ENCODE peak calls at places on chromosomes 2 and 18, in ten cellular contexts. Y is psoas muscle; D is upper lobe of left lung; R is Karpas-422; P is IMR-90; V is lower lobe of right lung; L is aorta; G is heart right ventricle; T is CD8-positive, alpha-beta T cell; H is PC-9. I is an unnamed sample.

GRCh38 chr18:35510071-35511010 is 12.6 kb upstream of the INO80C start:
- DNase-seq in D (no peak), P (no peak), G (no peak), Y (no peak), T (no peak), R (no peak), V (no peak), L (no peak), H (no peak), I (no peak)

GRCh38 chr2:53130441-53130943 is 637.1 kb upstream of the CHAC2 start:
- DNase-seq in R (no peak), P (peak; percentile 45), G (no peak), H (no peak), L (no peak), Y (no peak), V (no peak), T (no peak), D (no peak), I (no peak)

GRCh38 chr2:205366336-205367060 is 315.8 kb upstream of the NRP2 start:
- DNase-seq in T (no peak), H (no peak), Y (no peak), V (no peak), L (no peak), D (no peak), P (peak; percentile 32), G (no peak), R (peak; percentile 40), I (no peak)

GRCh38 chr2:116754371-116755101 is 1060.0 kb upstream of the DDX18 start:
- DNase-seq in R (no peak), T (no peak), Y (no peak), P (no peak), D (no peak), V (no peak), G (no peak), L (no peak), H (no peak), I (no peak)

GRCh38 chr2:233209978-233210680 is 41.3 kb upstream of the ATG16L1 start:
- DNase-seq in R (no peak), D (no peak), L (no peak), P (no peak), V (no peak), Y (no peak), H (no peak), T (no peak), G (no peak), I (no peak)

GRCh38 chr2:80703532-80703931 is 399.0 kb upstream of the LRRTM1 start:
- DNase-seq in H (no peak), G (no peak), D (no peak), R (no peak), L (no peak), T (no peak), Y (no peak), V (no peak), P (no peak), I (no peak)

GRCh38 chr2:7825591-7826312 is 856.1 kb upstream of the ID2 start:
- DNase-seq in Y (no peak), R (no peak), L (no peak), T (no peak), H (no peak), G (no peak), V (no peak), P (peak; percentile 68), D (peak; percentile 36), I (no peak)

GRCh38 chr2:229701716-229702115 is 12.6 kb downstream of the DNER start:
- DNase-seq in V (no peak), P (no peak), H (no peak), G (no peak), T (no peak), R (no peak), L (no peak), Y (no peak), D (no peak), I (no peak)

GRCh38 chr18:62928316-62928715 is 213.0 kb downstream of the PHLPP1 start:
- DNase-seq in Y (no peak), V (no peak), H (no peak), D (no peak), L (no peak), T (no peak), P (peak; percentile 33), G (no peak), R (no peak), I (no peak)

GRCh38 chr2:226478121-226478809 is 321.4 kb downstream of the IRS1 start:
- DNase-seq in P (peak; percentile 96), V (no peak), G (no peak), R (no peak), Y (peak; percentile 67), T (no peak), D (no peak), L (peak; percentile 72), H (peak; percentile 77), I (no peak)

GRCh38 chr18:11865071-11865470 is 13.9 kb downstream of the CHMP1B start:
- DNase-seq in Y (no peak), T (no peak), L (no peak), D (no peak), V (no peak), P (no peak), G (no peak), R (no peak), H (no peak), I (no peak)

GRCh38 chr2:168772704-168773103 is 29.7 kb upstream of the NOSTRIN start:
- DNase-seq in L (no peak), H (no peak), Y (no peak), V (no peak), G (no peak), D (no peak), P (no peak), R (no peak), T (no peak), I (no peak)
- H3K27ac ChIP-seq in L (no peak overlapping the region), H (no peak overlapping the region), Y (no peak overlapping the region), V (no peak overlapping the region), G (no peak overlapping the region), D (no peak overlapping the region), P (no peak overlapping the region), R (no peak overlapping the region), T (no peak overlapping the region), I (no peak overlapping the region)

DNA sequence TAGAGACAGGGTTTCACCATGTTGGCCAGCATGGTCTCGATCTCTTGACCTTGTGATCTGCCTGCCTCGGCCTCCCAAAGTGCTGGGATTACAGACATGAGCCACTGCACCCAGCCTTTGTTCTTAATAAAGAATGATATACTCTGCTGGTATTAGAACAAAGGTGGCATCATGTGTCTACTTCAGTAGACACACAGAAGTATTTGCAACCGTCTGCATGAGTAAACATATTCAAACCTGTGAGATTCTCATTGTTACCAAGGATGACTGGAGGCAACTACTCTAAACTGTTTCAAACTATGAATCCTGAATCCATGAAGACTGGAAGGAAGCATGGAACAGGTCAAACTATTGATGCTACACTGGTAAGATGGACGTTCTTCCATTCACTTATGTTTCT is 32.1 kb downstream of the MBD2 start:
- DNase-seq in D (no peak), R (no peak), H (no peak), V (no peak), L (no peak), Y (no peak), P (no peak), G (no peak), T (no peak), I (no peak)
- H3K27ac ChIP-seq in D (no peak overlapping the region), R (peak overlapping the region; percentile 45), H (peak overlapping the region; percentile 52), V (no peak overlapping the region), L (no peak overlapping the region), Y (no peak overlapping the region), P (no peak overlapping the region), G (no peak overlapping the region), T (no peak overlapping the region), I (no peak overlapping the region)

GRCh38 chr2:36369163-36369562 is 13.6 kb downstream of the CRIM1 start:
- DNase-seq in R (no peak), D (no peak), L (no peak), H (no peak), P (no peak), Y (no peak), T (no peak), G (no peak), V (no peak), I (no peak)

GRCh38 chr2:36371963-36372391 is 16.4 kb downstream of the CRIM1 start:
- DNase-seq in L (no peak), H (peak; percentile 18), G (no peak), D (peak; percentile 33), T (no peak), Y (no peak), R (no peak), V (no peak), P (peak; percentile 84), I (no peak)

GRCh38 chr2:36369711-36370110 is 14.1 kb downstream of the CRIM1 start:
- DNase-seq in D (no peak), P (no peak), L (no peak), V (no peak), H (no peak), G (no peak), T (no peak), R (no peak), Y (no peak), I (no peak)

GRCh38 chr2:36371070-36371962 is 15.7 kb downstream of the CRIM1 start:
- DNase-seq in T (no peak), H (peak; percentile 21), V (no peak), D (no peak), L (no peak), R (no peak), Y (no peak), G (no peak), P (no peak), I (no peak)

DNA sequence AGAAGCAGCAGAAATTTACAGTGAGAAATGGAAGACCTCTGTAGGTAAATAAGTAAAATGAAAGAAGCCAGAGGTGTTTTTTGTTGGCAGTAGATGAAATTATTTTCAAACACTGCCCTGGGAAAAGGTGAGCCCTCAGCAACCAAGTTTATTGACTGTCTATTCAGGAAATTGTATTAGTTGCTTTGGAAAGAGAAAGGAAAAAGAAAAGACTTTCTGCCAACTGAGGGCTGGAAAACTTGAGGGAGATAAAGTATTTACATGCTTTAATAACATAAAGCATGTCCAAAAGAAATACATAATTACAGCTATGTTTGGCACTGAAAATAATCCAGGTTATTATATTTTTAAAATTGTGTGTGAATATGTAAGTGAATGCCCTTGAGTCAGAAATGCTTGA is 14.7 kb downstream of the CRIM1 start:
- DNase-seq in R (no peak), Y (no peak), L (no peak), P (no peak), V (no peak), G (no peak), H (no peak), D (no peak), T (no peak), I (no peak)
- H3K27ac ChIP-seq in R (no peak overlapping the region), Y (peak overlapping the region; percentile 46), L (no peak overlapping the region), P (no peak overlapping the region), V (no peak overlapping the region), G (no peak overlapping the region), H (peak overlapping the region; percentile 78), D (peak overlapping the region; percentile 50), T (no peak overlapping the region), I (no peak overlapping the region)

DNA sequence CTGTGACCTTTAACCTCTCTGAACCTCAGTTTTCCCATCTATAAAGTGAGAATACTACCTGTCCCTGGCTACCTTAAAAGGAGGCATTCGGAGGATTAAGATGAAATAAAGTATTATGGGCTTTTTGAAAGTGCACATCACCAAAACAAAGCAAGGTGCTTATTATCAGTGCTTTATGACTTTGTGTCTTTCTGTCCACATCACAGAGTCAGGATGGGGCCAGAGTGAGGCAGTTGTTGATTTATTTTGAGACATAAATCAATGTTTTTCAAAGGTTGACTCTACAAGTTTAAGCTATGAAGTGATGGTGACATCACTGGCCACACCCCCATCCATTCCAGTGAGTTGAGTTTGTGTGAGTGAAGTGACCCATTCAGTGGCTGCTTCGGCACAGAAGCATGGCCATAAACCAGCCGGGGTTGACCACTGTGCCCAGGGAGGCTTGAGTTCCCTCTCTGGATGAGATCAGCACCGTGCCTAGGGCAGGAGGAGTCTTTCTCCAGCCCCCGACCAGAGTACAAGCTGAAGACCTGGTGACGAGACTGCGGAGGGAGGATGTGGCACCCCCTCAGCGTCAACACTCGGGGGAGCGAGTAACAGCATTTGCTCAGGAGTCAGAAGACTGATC is 89.0 kb upstream of the PPP1CB start:
- DNase-seq in H (no peak), Y (no peak), R (no peak), L (peak; percentile 81), G (no peak), V (no peak), P (peak; percentile 81), T (no peak), D (peak; percentile 42), I (no peak)
- H3K27ac ChIP-seq in H (peak overlapping the region; percentile 73), Y (no peak overlapping the region), R (no peak overlapping the region), L (peak overlapping the region; percentile 89), G (peak overlapping the region; percentile 67), V (peak overlapping the region; percentile 75), P (peak overlapping the region; percentile 61), T (no peak overlapping the region), D (peak overlapping the region; percentile 81), I (no peak overlapping the region)

I was measured in substantia nigra.